ENCODE peak calls at places on chromosomes 5 and 9, in ten cellular contexts. V is WTC11; Y is type B pancreatic cell; B is pancreas; G is upper lobe of right lung; Q is cardiac muscle cell; F is stomach; R is CD4-positive, alpha-beta T cell; P is fibroblast of villous mesenchyme; X is GM06990. W is an unnamed sample.

GRCh38 chr9:69949396-69949795 is 94.3 kb upstream of the MAMDC2 start:
- DNase-seq in G (no peak), B (no peak), Q (no peak), X (no peak), F (no peak), Y (no peak), R (no peak), V (no peak), P (peak; percentile 87), W (no peak)

GRCh38 chr9:108803666-108804065 is 52.1 kb downstream of the ACTL7B start:
- DNase-seq in F (no peak), V (no peak), X (no peak), R (no peak), P (no peak), B (no peak), Q (no peak), Y (no peak), G (no peak), W (no peak)

GRCh38 chr9:86713970-86714369 is 233.3 kb downstream of the GAS1 start:
- DNase-seq in X (no peak), Y (no peak), Q (no peak), G (no peak), R (no peak), B (no peak), V (no peak), F (no peak), P (no peak), W (no peak)

GRCh38 chr9:696332-697090 is 145.0 kb upstream of the DMRT1 start:
- DNase-seq in Q (no peak), F (no peak), Y (no peak), X (no peak), G (no peak), P (peak; percentile 72), R (no peak), V (no peak), B (no peak), W (no peak)

GRCh38 chr5:146390469-146390868 is 51.8 kb downstream of the POU4F3 start:
- DNase-seq in P (no peak), Q (no peak), Y (no peak), X (no peak), R (no peak), V (peak; percentile 62), F (no peak), G (no peak), B (no peak), W (no peak)

GRCh38 chr9:17318821-17319320 is 184.0 kb downstream of the CNTLN start:
- DNase-seq in P (peak; percentile 40), F (no peak), Q (no peak), V (no peak), Y (no peak), X (no peak), B (no peak), R (no peak), G (no peak), W (no peak)

GRCh38 chr5:73638344-73639095 is 12.5 kb downstream of the ARHGEF28 start:
- DNase-seq in X (no peak), B (no peak), R (no peak), P (peak; percentile 57), Y (no peak), F (no peak), G (no peak), V (no peak), Q (no peak), W (no peak)

GRCh38 chr9:121989010-121989409 is 104.1 kb downstream of the TTLL11 start:
- DNase-seq in G (no peak), V (peak; percentile 76), Y (no peak), X (no peak), P (no peak), R (no peak), Q (peak; percentile 55), F (no peak), B (no peak), W (no peak)

GRCh38 chr9:18457498-18457897 is 16.5 kb upstream of the ADAMTSL1 start:
- DNase-seq in Y (no peak), F (no peak), Q (no peak), G (no peak), V (no peak), P (no peak), B (no peak), X (no peak), R (no peak), W (no peak)

GRCh38 chr5:83740741-83741140 is 20.1 kb upstream of the HAPLN1 start:
- DNase-seq in R (no peak), V (no peak), Q (no peak), X (peak; percentile 30), Y (no peak), G (no peak), P (no peak), F (no peak), B (no peak), W (no peak)

DNA sequence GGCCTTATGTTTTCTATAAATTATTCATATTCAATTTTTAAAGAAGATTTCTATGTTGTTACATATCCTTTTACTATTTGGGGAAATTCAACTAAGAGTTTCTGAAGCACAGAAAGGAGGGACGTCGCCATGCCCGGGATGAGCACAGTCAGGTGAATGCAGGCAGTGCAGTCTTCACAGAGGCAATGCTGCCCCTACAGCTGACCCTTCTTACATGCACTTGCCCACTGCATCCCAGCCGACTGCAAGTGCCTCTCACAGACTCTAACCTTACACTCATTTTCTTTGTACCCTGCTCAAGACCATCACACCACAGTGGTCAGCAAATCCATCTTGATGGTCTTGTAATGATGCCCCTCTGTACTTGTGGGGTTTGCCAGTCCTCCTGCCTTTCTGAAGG is 73.8 kb downstream of the SHC3 start:
- DNase-seq in Y (no peak), Q (no peak), P (no peak), V (no peak), R (no peak), F (no peak), X (no peak), B (no peak), G (no peak), W (no peak)
- TF ChIP-seq CTCF in Y (no peak), Q (no peak), P (no peak), V (no peak), R (no peak), F (no peak), X (no peak), B (no peak), G (no peak), W (no peak)

GRCh38 chr5:140018096-140018481 is 25.0 kb downstream of the NRG2 start:
- DNase-seq in Q (peak; percentile 22), B (no peak), G (no peak), F (no peak), V (no peak), Y (no peak), X (no peak), P (no peak), R (no peak), W (no peak)
- TF ChIP-seq CTCF in Q (no peak), B (no peak), G (no peak), F (no peak), V (no peak), Y (no peak), X (no peak), P (no peak), R (no peak), W (no peak)

DNA sequence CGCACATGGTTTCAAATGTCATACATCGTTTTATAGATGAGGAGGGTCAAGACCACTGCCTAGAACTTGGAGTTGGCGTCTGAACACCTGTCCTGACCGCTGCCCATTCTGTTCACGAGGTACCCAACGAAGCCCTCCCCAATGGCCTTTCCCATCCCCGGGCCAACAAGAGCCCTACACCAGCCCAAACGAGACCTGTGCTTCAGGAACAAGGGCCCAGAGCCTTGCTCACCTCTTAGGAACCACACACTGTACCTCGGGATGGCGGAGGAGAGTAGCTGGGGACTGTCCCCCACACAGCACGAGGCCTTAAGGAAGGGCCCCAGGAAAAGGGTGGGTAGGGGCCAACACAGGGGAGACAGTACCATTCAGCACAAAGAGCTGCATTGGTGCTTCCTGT is 3.0 kb downstream of the SURF6 start:
- DNase-seq in F (no peak), V (no peak), B (peak; percentile 26), Q (no peak), R (no peak), Y (no peak), P (no peak), X (no peak), G (no peak), W (no peak)
- TF ChIP-seq CTCF in F (no peak), V (no peak), B (no peak), Q (no peak), R (no peak), Y (no peak), P (no peak), X (no peak), G (no peak), W (no peak)

GRCh38 chr5:173689713-173690360 is 73.4 kb upstream of the BOD1 start:
- DNase-seq in P (no peak), G (no peak), V (no peak), Y (no peak), B (no peak), R (no peak), F (peak; percentile 59), X (peak; percentile 48), Q (no peak), W (no peak)
- TF ChIP-seq CTCF in P (no peak), G (no peak), V (no peak), Y (peak; percentile 39), B (peak; percentile 9), R (no peak), F (peak; percentile 19), X (no peak), Q (no peak), W (peak; percentile 37)

GRCh38 chr9:135022191-135022870 is 65.1 kb upstream of the OLFM1 start:
- DNase-seq in P (no peak), V (no peak), F (no peak), Q (no peak), G (peak; percentile 37), R (no peak), Y (no peak), B (peak; percentile 38), X (no peak), W (no peak)

GRCh38 chr9:135017916-135018915 is 69.3 kb upstream of the OLFM1 start:
- DNase-seq in Y (no peak), P (no peak), V (no peak), R (no peak), X (no peak), F (no peak), B (peak; percentile 33), G (peak; percentile 39), Q (no peak), W (no peak)

GRCh38 chr9:135021393-135021789 is 66.1 kb upstream of the OLFM1 start:
- DNase-seq in X (no peak), B (peak; percentile 32), P (no peak), G (peak; percentile 51), V (no peak), R (no peak), F (no peak), Y (no peak), Q (no peak), W (no peak)

GRCh38 chr9:135019224-135019623 is 68.2 kb upstream of the OLFM1 start:
- DNase-seq in Y (no peak), X (no peak), P (no peak), B (peak; percentile 39), R (no peak), V (no peak), F (no peak), G (peak; percentile 47), Q (no peak), W (no peak)

GRCh38 chr9:135020481-135021392 is 66.7 kb upstream of the OLFM1 start:
- DNase-seq in G (peak; percentile 47), R (no peak), X (no peak), B (peak; percentile 43), Q (no peak), F (no peak), V (no peak), Y (no peak), P (no peak), W (no peak)
- TF ChIP-seq CTCF in G (no peak), R (no peak), X (no peak), B (no peak), Q (no peak), F (no peak), V (no peak), Y (no peak), P (no peak), W (no peak)